ENCODE peak calls at places on chromosomes 7 and 10, in eight cellular contexts. K, H, X, D, A, F, P and M are unnamed samples.

GRCh38 chr10:35339946-35340345 is 3.6 kb downstream of the CCNY start:
- DNase-seq in X (no peak), A (no peak), H (no peak), P (no peak), K (no peak), D (no peak), F (no peak), M (no peak)

GRCh38 chr7:142503036-142503435 is 245.2 kb upstream of the PRSS58 start:
- DNase-seq in H (no peak), A (no peak), K (no peak), D (no peak), P (no peak), X (no peak), F (no peak), M (no peak)

GRCh38 chr7:26567263-26567662 is 275.6 kb downstream of the SNX10 start:
- DNase-seq in F (no peak), A (no peak), X (no peak), P (no peak), H (no peak), K (no peak), D (no peak), M (no peak)

GRCh38 chr7:39734605-39735004 is 111.2 kb downstream of the RALA start:
- DNase-seq in P (no peak), K (no peak), A (no peak), D (no peak), H (no peak), F (no peak), X (no peak), M (peak)

GRCh38 chr10:103442031-103442461 is 10.1 kb downstream of the CALHM2 start:
- DNase-seq in P (peak), A (peak), X (no peak), K (no peak), H (no peak), D (no peak), F (no peak), M (peak)

GRCh38 chr7:143263266-143264195 is at the start of gene GSTK1:
- DNase-seq in H (peak), D (peak), F (peak), P (peak), A (peak), X (peak), K (peak), M (peak)

GRCh38 chr10:88523739-88524400 is 59.2 kb downstream of the RNLS start:
- DNase-seq in A (no peak), H (no peak), X (no peak), F (no peak), K (no peak), P (no peak), D (no peak), M (no peak)

GRCh38 chr10:114021135-114021534 is 22.5 kb upstream of the ADRB1 start:
- DNase-seq in H (no peak), A (no peak), D (no peak), X (no peak), P (peak), K (no peak), F (no peak), M (no peak)

GRCh38 chr7:139860090-139860773 is 31.2 kb downstream of the TBXAS1 start:
- DNase-seq in K (no peak), F (no peak), D (no peak), X (no peak), H (no peak), P (peak), A (no peak), M (peak)

GRCh38 chr7:44956157-44956766 is 22.6 kb downstream of the MYO1G start:
- DNase-seq in D (no peak), P (no peak), X (no peak), A (no peak), H (no peak), K (no peak), F (no peak), M (peak)

GRCh38 chr10:6034371-6034770 is 27.8 kb downstream of the IL2RA start:
- DNase-seq in D (no peak), A (no peak), P (no peak), F (no peak), K (no peak), X (no peak), H (no peak), M (no peak)

GRCh38 chr7:2959828-2960599 is 83.7 kb downstream of the CARD11 start:
- DNase-seq in K (no peak), X (no peak), D (peak), F (no peak), A (no peak), H (no peak), P (no peak), M (no peak)

GRCh38 chr10:70649526-70649925 is 22.8 kb upstream of the ADAMTS14 start:
- DNase-seq in K (no peak), F (no peak), P (no peak), D (no peak), A (peak), H (no peak), X (no peak), M (peak)

GRCh38 chr7:80151274-80151665 is 16.6 kb downstream of the GNAI1 start:
- DNase-seq in X (no peak), A (peak), H (no peak), F (no peak), K (no peak), P (no peak), D (no peak), M (no peak)

GRCh38 chr10:306654-307185 is 171.5 kb downstream of the ZMYND11 start:
- DNase-seq in F (no peak), X (no peak), D (no peak), P (no peak), K (no peak), A (no peak), H (peak), M (no peak)

GRCh38 chr10:52353960-52354394 is 39.9 kb downstream of the DKK1 start:
- DNase-seq in X (no peak), F (no peak), D (no peak), H (no peak), K (peak), A (peak), P (no peak), M (no peak)

GRCh38 chr7:157432541-157432956 is 95.7 kb downstream of the DNAJB6 start:
- DNase-seq in X (no peak), K (peak), A (peak), P (no peak), D (no peak), F (no peak), H (peak), M (peak)

GRCh38 chr10:27779462-27779861 is 33.8 kb upstream of the MKX start:
- DNase-seq in A (no peak), H (no peak), F (no peak), X (no peak), D (no peak), P (no peak), K (no peak), M (no peak)

GRCh38 chr7:35717516-35717915 is 22.6 kb upstream of the HERPUD2 start:
- DNase-seq in F (no peak), X (no peak), D (no peak), K (no peak), H (no peak), A (no peak), P (no peak), M (no peak)

GRCh38 chr7:34155225-34155908 is 250.0 kb downstream of the BMPER start:
- DNase-seq in X (no peak), D (no peak), F (no peak), H (no peak), P (no peak), A (peak), K (peak), M (no peak)

GRCh38 chr10:119383174-119383856 is 159.2 kb downstream of the RGS10 start:
- DNase-seq in D (no peak), F (no peak), H (no peak), P (no peak), A (no peak), K (no peak), X (no peak), M (no peak)

GRCh38 chr10:100745882-100746412 is 565 bp downstream of the PAX2 start:
- DNase-seq in A (no peak), H (peak), D (no peak), K (no peak), X (no peak), F (no peak), P (no peak), M (no peak)